ENCODE peak calls at places on chromosomes 3 and 15, in four cellular contexts. W is IMR-90, A is GM23338, K is Peyer's patch. X is an unnamed sample.

GRCh38 chr15:51536965-51537574 is 85.5 kb downstream of the DMXL2 start:
- DNase-seq in W (peak; percentile 42), A (peak; percentile 36), K (no peak), X (no peak)

GRCh38 chr3:89571707-89572106 is 464.3 kb downstream of the EPHA3 start:
- DNase-seq in W (no peak), A (no peak), K (no peak), X (no peak)

GRCh38 chr3:105304487-105304886 is 62.2 kb upstream of the ALCAM start:
- DNase-seq in W (peak; percentile 72), A (no peak), K (no peak), X (no peak)

GRCh38 chr15:59885832-59886231 is 118.3 kb upstream of the FOXB1 start:
- DNase-seq in W (no peak), A (peak; percentile 3), K (no peak), X (no peak)

GRCh38 chr15:60523056-60523455 is 44.1 kb upstream of the ICE2 start:
- DNase-seq in W (peak; percentile 80), A (no peak), K (no peak), X (no peak)

GRCh38 chr3:50381315-50381714 is 22.0 kb upstream of the TMEM115 start:
- DNase-seq in W (no peak), A (no peak), K (no peak), X (no peak)

GRCh38 chr15:70596354-70597055 is 166.9 kb downstream of the UACA start:
- DNase-seq in W (peak; percentile 91), A (no peak), K (no peak), X (no peak)

GRCh38 chr3:64188810-64189560 is 36.3 kb downstream of the PRICKLE2 start:
- DNase-seq in W (peak; percentile 97), A (no peak), K (no peak), X (no peak)

GRCh38 chr15:88907111-88907510 is 6.1 kb downstream of the MFGE8 start:
- DNase-seq in W (no peak), A (no peak), K (no peak), X (no peak)

GRCh38 chr15:70063992-70064379 is 33.7 kb downstream of the TLE3 start:
- DNase-seq in W (no peak), A (no peak), K (peak; percentile 30), X (no peak)

GRCh38 chr15:64850778-64851502 is 9.2 kb downstream of the PLEKHO2 start:
- DNase-seq in W (no peak), A (no peak), K (no peak), X (no peak)

GRCh38 chr3:141280086-141280485 is 48.5 kb downstream of the PXYLP1 start:
- DNase-seq in W (peak; percentile 26), A (no peak), K (no peak), X (no peak)

GRCh38 chr3:134279466-134279865 is 28.8 kb upstream of the RYK start:
- DNase-seq in W (no peak), A (no peak), K (no peak), X (no peak)

GRCh38 chr3:58051196-58051595 is 43.0 kb downstream of the FLNB start:
- DNase-seq in W (peak; percentile 87), A (no peak), K (no peak), X (no peak)

GRCh38 chr3:34200576-34200975 is 402.1 kb downstream of the PDCD6IP start:
- DNase-seq in W (no peak), A (no peak), K (no peak), X (no peak)

GRCh38 chr3:185824467-185825378 is at the start of gene IGF2BP2:
- DNase-seq in W (peak; percentile 80), A (peak; percentile 76), K (peak; percentile 92), X (peak; percentile 80)

GRCh38 chr15:75720787-75721461 is 8.3 kb upstream of the CSPG4 start:
- DNase-seq in W (no peak), A (peak; percentile 79), K (peak; percentile 92), X (peak; percentile 62)

GRCh38 chr3:13022348-13023250 is 50.6 kb downstream of the IQSEC1 start:
- DNase-seq in W (peak; percentile 89), A (peak; percentile 62), K (no peak), X (peak; percentile 71)

GRCh38 chr15:90266061-90266431 is 574 bp downstream of the NGRN start:
- DNase-seq in W (peak; percentile 4), A (peak; percentile 70), K (no peak), X (peak; percentile 29)

GRCh38 chr15:50257924-50258323 is 7.6 kb downstream of the HDC start:
- DNase-seq in W (peak; percentile 77), A (no peak), K (no peak), X (no peak)

GRCh38 chr15:65655026-65655425 is 33.3 kb downstream of the SLC24A1 start:
- DNase-seq in W (peak; percentile 13), A (no peak), K (no peak), X (no peak)

GRCh38 chr3:185717627-185718330 is 107.1 kb downstream of the IGF2BP2 start:
- DNase-seq in W (no peak), A (no peak), K (no peak), X (no peak)

GRCh38 chr15:78925956-78926743 is 18.7 kb downstream of the CTSH start:
- DNase-seq in W (no peak), A (peak; percentile 24), K (no peak), X (no peak)

GRCh38 chr15:64344651-64345262 is 11.2 kb downstream of the CSNK1G1 start:
- DNase-seq in W (peak; percentile 26), A (no peak), K (no peak), X (no peak)

GRCh38 chr15:89479173-89479572 is 17.2 kb downstream of the RHCG start:
- DNase-seq in W (no peak), A (no peak), K (no peak), X (no peak)

GRCh38 chr3:11305509-11305908 is 33.3 kb downstream of the ATG7 start:
- DNase-seq in W (peak; percentile 29), A (no peak), K (no peak), X (no peak)

GRCh38 chr3:57951106-57951882 is 56.9 kb upstream of the FLNB start:
- DNase-seq in W (peak; percentile 89), A (no peak), K (peak; percentile 69), X (no peak)

GRCh38 chr3:148880681-148881080 is 15.6 kb downstream of the CPA3 start:
- DNase-seq in W (no peak), A (peak; percentile 72), K (no peak), X (peak; percentile 12)

GRCh38 chr3:25594007-25594502 is 70.7 kb downstream of the TOP2B start:
- DNase-seq in W (peak; percentile 88), A (peak; percentile 78), K (no peak), X (no peak)

GRCh38 chr15:99863527-99864198 is 130.4 kb upstream of the LYSMD4 start:
- DNase-seq in W (peak; percentile 10), A (no peak), K (no peak), X (no peak)

GRCh38 chr15:82307714-82308081 is 41.6 kb downstream of the GOLGA6L10 start:
- DNase-seq in W (no peak), A (no peak), K (no peak), X (no peak)

GRCh38 chr15:82303956-82304640 is 41.5 kb downstream of the SAXO2 start:
- DNase-seq in W (no peak), A (no peak), K (no peak), X (no peak)

GRCh38 chr15:82309802-82310201 is 39.5 kb downstream of the GOLGA6L10 start:
- DNase-seq in W (no peak), A (no peak), K (no peak), X (no peak)

GRCh38 chr15:82305621-82306048 is 43.0 kb downstream of the SAXO2 start:
- DNase-seq in W (no peak), A (no peak), K (no peak), X (no peak)

DNA sequence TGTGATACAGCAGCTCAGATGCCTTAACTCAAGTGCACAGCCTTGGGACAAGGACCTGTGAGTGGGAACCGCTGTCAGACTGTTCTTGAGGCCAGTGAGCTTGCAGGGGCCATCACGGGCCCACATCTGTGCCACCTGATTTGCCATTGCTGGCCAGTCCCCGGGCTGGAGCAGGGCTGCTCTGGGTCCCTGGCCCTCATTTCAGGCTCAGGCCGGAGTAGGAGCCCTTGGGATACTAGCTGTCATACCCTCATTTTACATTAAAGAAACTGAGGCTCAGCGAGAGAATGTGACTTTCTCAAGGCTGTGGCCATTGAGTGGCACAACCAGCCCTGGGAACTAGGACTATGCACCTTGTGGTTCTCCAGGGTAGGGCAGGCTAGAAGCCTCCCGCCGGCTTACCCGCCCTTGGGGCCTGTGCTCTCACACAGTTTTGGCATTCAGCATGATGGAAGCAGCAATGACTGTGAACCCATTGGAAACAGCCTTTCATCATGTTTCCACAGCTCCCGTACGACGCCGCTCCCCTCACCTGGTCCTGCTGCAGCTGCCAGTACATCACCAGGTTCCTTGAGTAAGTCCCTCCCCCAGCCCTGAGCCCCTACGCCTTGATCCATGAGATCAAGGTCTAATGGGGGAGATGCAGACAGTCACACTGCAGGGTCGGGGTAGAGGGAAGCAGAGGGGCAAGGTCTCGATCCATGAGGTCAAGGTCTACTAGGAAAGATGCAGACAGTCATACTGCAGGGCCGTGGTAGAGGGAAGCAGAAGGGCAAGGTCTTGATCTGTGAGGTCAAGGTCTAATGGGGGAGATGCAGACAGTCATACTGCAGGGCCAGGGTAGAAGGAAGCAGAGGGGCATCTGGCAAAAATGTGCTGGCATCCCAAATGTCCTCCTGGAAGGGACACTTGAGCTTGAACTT is 42.2 kb downstream of the GOLGA6L10 start:
- DNase-seq in W (no peak), A (peak; percentile 34), K (no peak), X (no peak)
- TF ChIP-seq CTCF in W (no peak), A (peak; percentile 27), K (no peak), X (no peak)

DNA sequence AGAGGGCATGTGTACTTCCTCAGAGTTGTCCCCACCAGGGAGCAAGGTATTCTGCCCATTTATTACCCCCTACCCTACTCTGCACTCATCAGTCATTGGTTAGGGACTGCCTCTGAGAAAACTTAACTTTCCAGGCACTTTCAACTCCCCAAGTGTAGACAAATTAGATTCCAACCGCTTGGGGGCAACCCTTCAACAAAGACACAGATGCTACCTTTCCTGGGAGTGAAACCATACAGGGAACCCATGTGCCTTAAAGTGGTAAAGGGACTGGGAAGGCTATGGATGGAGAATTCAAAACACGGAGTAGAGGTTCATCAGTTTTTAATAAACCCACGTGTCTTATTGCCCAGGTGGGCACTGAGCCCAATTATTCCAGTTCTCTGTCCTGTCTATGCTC is 19.4 kb upstream of the UBE2E2 start:
- DNase-seq in W (peak; percentile 60), A (peak; percentile 94), K (no peak), X (no peak)
- TF ChIP-seq CTCF in W (peak; percentile 67), A (peak; percentile 80), K (no peak), X (peak; percentile 42)

GRCh38 chr3:119034256-119035013 is at the start of gene IGSF11:
- DNase-seq in W (peak; percentile 20), A (peak; percentile 92), K (peak; percentile 62), X (peak; percentile 90)
- TF ChIP-seq CTCF in W (peak; percentile 54), A (no peak), K (peak; percentile 17), X (peak; percentile 90)

GRCh38 chr3:197749315-197749600 is 425 bp upstream of the FYTTD1 start:
- DNase-seq in W (peak; percentile 76), A (peak; percentile 76), K (no peak), X (peak; percentile 72)

GRCh38 chr3:197749601-197750395 is at the start of gene FYTTD1:
- DNase-seq in W (peak; percentile 84), A (peak; percentile 77), K (peak; percentile 94), X (peak; percentile 94)

GRCh38 chr3:197750863-197751737 is 1.4 kb downstream of the FYTTD1 start:
- DNase-seq in W (peak; percentile 43), A (no peak), K (peak; percentile 60), X (peak; percentile 35)

GRCh38 chr3:197748597-197749314 is 927 bp upstream of the FYTTD1 start:
- DNase-seq in W (peak; percentile 43), A (no peak), K (no peak), X (no peak)

DNA sequence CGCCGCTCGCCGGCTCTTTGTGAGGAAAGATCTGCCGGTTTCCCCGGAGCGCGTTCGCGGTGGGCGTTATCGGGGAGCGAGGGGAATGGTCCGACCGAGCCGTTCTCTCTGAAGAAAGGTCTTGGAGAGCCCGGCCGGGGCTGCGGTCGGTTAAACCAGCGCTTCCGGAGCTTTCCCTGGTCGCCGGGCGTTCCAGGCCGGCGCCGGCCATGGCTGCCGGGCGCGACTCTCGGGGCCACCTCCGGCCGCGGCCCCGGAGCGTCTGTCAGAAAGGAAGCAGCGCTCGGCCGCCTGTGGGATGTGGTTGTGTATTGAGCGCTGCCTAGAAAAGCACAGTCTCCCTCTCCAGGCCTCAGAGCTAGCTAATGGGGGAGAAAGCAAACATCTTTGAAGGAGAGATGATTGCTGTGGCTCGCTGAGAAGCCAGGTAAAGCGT is 731 bp downstream of the FYTTD1 start:
- DNase-seq in W (peak; percentile 69), A (peak; percentile 83), K (peak; percentile 75), X (peak; percentile 80)
- TF ChIP-seq CTCF in W (no peak), A (no peak), K (no peak), X (peak; percentile 8)

X was measured in GM13977.